ENCODE peak calls at places on chromosomes 11 and 22, in seven cellular contexts. One of them, this sample, is unnamed.

GRCh38 chr11:79078999-79079398 is 361.8 kb downstream of the TENM4 start:
- DNase-seq in lower lobe of right lung: no peak
- DNase-seq in left ventricle myocardium inferior: peak; percentile 23
- DNase-seq in coronary artery: no peak
- DNase-seq in thyroid gland: no peak
- DNase-seq in CD8-positive, alpha-beta T cell: no peak
- DNase-seq in left lung: no peak
- DNase-seq in this sample: no peak

GRCh38 chr11:83033972-83034672 is 37.6 kb downstream of the RAB30 start:
- DNase-seq in thyroid gland: peak; percentile 54
- DNase-seq in lower lobe of right lung: no peak
- DNase-seq in coronary artery: no peak
- DNase-seq in left lung: no peak
- DNase-seq in CD8-positive, alpha-beta T cell: no peak
- DNase-seq in left ventricle myocardium inferior: peak; percentile 38
- DNase-seq in this sample: no peak

GRCh38 chr11:65419773-65420481 is 2.7 kb upstream of the NEAT1 start:
- DNase-seq in lower lobe of right lung: peak; percentile 95
- DNase-seq in coronary artery: peak; percentile 98
- DNase-seq in CD8-positive, alpha-beta T cell: peak; percentile 57
- DNase-seq in thyroid gland: peak; percentile 98
- DNase-seq in left lung: peak; percentile 95
- DNase-seq in left ventricle myocardium inferior: peak; percentile 94
- DNase-seq in this sample: no peak

GRCh38 chr11:61946894-61947293 is 3.3 kb upstream of the BEST1 start:
- DNase-seq in lower lobe of right lung: no peak
- DNase-seq in CD8-positive, alpha-beta T cell: no peak
- DNase-seq in left ventricle myocardium inferior: no peak
- DNase-seq in left lung: no peak
- DNase-seq in thyroid gland: no peak
- DNase-seq in coronary artery: no peak
- DNase-seq in this sample: no peak

GRCh38 chr11:116881153-116881552 is 43.7 kb upstream of the APOA1 start:
- DNase-seq in coronary artery: no peak
- DNase-seq in CD8-positive, alpha-beta T cell: no peak
- DNase-seq in lower lobe of right lung: no peak
- DNase-seq in left lung: no peak
- DNase-seq in thyroid gland: no peak
- DNase-seq in left ventricle myocardium inferior: no peak
- DNase-seq in this sample: no peak

GRCh38 chr11:23021287-23021863 is 161.1 kb upstream of the CCDC179 start:
- DNase-seq in lower lobe of right lung: no peak
- DNase-seq in CD8-positive, alpha-beta T cell: no peak
- DNase-seq in coronary artery: no peak
- DNase-seq in left ventricle myocardium inferior: no peak
- DNase-seq in left lung: no peak
- DNase-seq in thyroid gland: peak; percentile 4
- DNase-seq in this sample: no peak

GRCh38 chr22:24816841-24817240 is 10.8 kb downstream of the SGSM1 start:
- DNase-seq in thyroid gland: no peak
- DNase-seq in coronary artery: no peak
- DNase-seq in CD8-positive, alpha-beta T cell: no peak
- DNase-seq in left ventricle myocardium inferior: no peak
- DNase-seq in lower lobe of right lung: no peak
- DNase-seq in left lung: no peak
- DNase-seq in this sample: no peak

GRCh38 chr11:97461044-97461880 is 1071.4 kb downstream of the JRKL start:
- DNase-seq in CD8-positive, alpha-beta T cell: no peak
- DNase-seq in left ventricle myocardium inferior: no peak
- DNase-seq in coronary artery: peak; percentile 53
- DNase-seq in thyroid gland: no peak
- DNase-seq in lower lobe of right lung: no peak
- DNase-seq in left lung: no peak
- DNase-seq in this sample: peak; percentile 79

GRCh38 chr22:47622541-47622940 is 860.1 kb downstream of the TBC1D22A start:
- DNase-seq in thyroid gland: no peak
- DNase-seq in CD8-positive, alpha-beta T cell: no peak
- DNase-seq in left lung: no peak
- DNase-seq in left ventricle myocardium inferior: no peak
- DNase-seq in lower lobe of right lung: no peak
- DNase-seq in coronary artery: no peak
- DNase-seq in this sample: no peak

GRCh38 chr11:88406871-88407270 is 69.3 kb upstream of the CTSC start:
- DNase-seq in thyroid gland: no peak
- DNase-seq in coronary artery: no peak
- DNase-seq in left lung: no peak
- DNase-seq in CD8-positive, alpha-beta T cell: no peak
- DNase-seq in left ventricle myocardium inferior: no peak
- DNase-seq in lower lobe of right lung: no peak
- DNase-seq in this sample: no peak

GRCh38 chr11:130435671-130436070 is 7.3 kb upstream of the ADAMTS8 start:
- DNase-seq in coronary artery: no peak
- DNase-seq in left ventricle myocardium inferior: no peak
- DNase-seq in left lung: no peak
- DNase-seq in thyroid gland: peak; percentile 39
- DNase-seq in CD8-positive, alpha-beta T cell: no peak
- DNase-seq in lower lobe of right lung: no peak
- DNase-seq in this sample: no peak

GRCh38 chr11:70573701-70574151 is 175.4 kb downstream of the CTTN start:
- DNase-seq in left lung: no peak
- DNase-seq in coronary artery: no peak
- DNase-seq in thyroid gland: no peak
- DNase-seq in lower lobe of right lung: peak; percentile 39
- DNase-seq in left ventricle myocardium inferior: no peak
- DNase-seq in CD8-positive, alpha-beta T cell: no peak
- DNase-seq in this sample: peak; percentile 84

GRCh38 chr11:27563201-27563600 is 56.6 kb upstream of the LIN7C start:
- DNase-seq in CD8-positive, alpha-beta T cell: no peak
- DNase-seq in thyroid gland: no peak
- DNase-seq in coronary artery: no peak
- DNase-seq in left ventricle myocardium inferior: no peak
- DNase-seq in left lung: no peak
- DNase-seq in lower lobe of right lung: no peak
- DNase-seq in this sample: no peak

GRCh38 chr11:12287374-12288211 is 89.8 kb upstream of the PARVA start:
- DNase-seq in coronary artery: peak; percentile 96
- DNase-seq in lower lobe of right lung: no peak
- DNase-seq in thyroid gland: no peak
- DNase-seq in CD8-positive, alpha-beta T cell: no peak
- DNase-seq in left lung: peak; percentile 59
- DNase-seq in left ventricle myocardium inferior: no peak
- DNase-seq in this sample: peak; percentile 96

GRCh38 chr11:12290477-12290922 is 86.9 kb upstream of the PARVA start:
- DNase-seq in left lung: no peak
- DNase-seq in CD8-positive, alpha-beta T cell: no peak
- DNase-seq in thyroid gland: no peak
- DNase-seq in left ventricle myocardium inferior: no peak
- DNase-seq in coronary artery: no peak
- DNase-seq in lower lobe of right lung: no peak
- DNase-seq in this sample: no peak

GRCh38 chr11:12288212-12288933 is 89.0 kb upstream of the PARVA start:
- DNase-seq in coronary artery: peak; percentile 88
- DNase-seq in lower lobe of right lung: peak; percentile 71
- DNase-seq in left lung: peak; percentile 80
- DNase-seq in left ventricle myocardium inferior: peak; percentile 75
- DNase-seq in thyroid gland: peak; percentile 53
- DNase-seq in CD8-positive, alpha-beta T cell: peak; percentile 41
- DNase-seq in this sample: no peak

GRCh38 chr11:12289667-12290476 is 87.5 kb upstream of the PARVA start:
- DNase-seq in lower lobe of right lung: no peak
- DNase-seq in coronary artery: no peak
- DNase-seq in thyroid gland: no peak
- DNase-seq in left lung: no peak
- DNase-seq in CD8-positive, alpha-beta T cell: no peak
- DNase-seq in left ventricle myocardium inferior: no peak
- DNase-seq in this sample: no peak

DNA sequence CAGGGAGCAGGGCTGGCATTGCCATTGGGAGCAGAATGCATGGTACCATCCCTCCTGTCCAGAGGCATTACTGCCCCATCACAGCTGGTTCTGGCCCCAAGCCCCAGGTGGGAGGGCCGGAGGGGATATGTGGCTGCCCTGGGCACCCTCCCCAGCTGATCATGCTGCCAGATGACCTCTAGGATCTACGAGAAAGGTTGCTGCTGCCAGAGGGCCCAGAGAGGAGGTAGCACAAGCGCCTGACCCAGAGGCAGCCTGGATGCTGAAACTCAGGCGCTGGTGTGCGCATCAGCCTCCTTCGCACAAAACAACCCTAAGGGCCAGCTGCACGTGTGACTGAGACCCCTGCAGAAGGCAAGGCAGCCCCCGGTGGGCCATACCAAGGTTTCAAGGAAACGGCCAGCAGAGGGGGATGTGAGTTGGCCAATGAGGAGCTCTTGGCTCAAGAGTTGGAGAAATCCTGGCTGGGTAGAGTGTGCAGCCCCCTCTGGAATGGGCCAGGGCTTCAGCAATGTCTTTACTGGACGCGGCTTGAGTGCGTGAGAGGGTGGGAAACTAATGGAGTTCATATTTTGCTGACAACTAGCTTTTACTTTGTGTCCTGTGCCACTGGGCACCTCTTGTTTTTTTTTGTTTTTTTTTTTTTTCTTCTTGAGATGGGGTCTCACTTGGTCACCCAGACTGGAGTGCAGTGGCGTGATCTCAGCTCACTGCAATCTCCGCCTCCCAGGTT is 88.3 kb upstream of the PARVA start:
- DNase-seq in coronary artery: no peak
- DNase-seq in left ventricle myocardium inferior: no peak
- DNase-seq in thyroid gland: no peak
- DNase-seq in CD8-positive, alpha-beta T cell: no peak
- DNase-seq in left lung: no peak
- DNase-seq in lower lobe of right lung: no peak
- DNase-seq in this sample: no peak
- TF ChIP-seq CTCF in coronary artery: no peak
- TF ChIP-seq CTCF in left ventricle myocardium inferior: no peak
- TF ChIP-seq CTCF in thyroid gland: no peak
- TF ChIP-seq CTCF in CD8-positive, alpha-beta T cell: peak; percentile 14
- TF ChIP-seq CTCF in left lung: no peak
- TF ChIP-seq CTCF in lower lobe of right lung: no peak
- TF ChIP-seq CTCF in this sample: peak; percentile 56

GRCh38 chr11:400241-400729 is 6.3 kb downstream of the PKP3 start:
- DNase-seq in CD8-positive, alpha-beta T cell: no peak
- DNase-seq in lower lobe of right lung: peak; percentile 24
- DNase-seq in left ventricle myocardium inferior: no peak
- DNase-seq in left lung: no peak
- DNase-seq in thyroid gland: no peak
- DNase-seq in coronary artery: no peak
- DNase-seq in this sample: no peak

GRCh38 chr11:396948-397548 is 3.0 kb downstream of the PKP3 start:
- DNase-seq in CD8-positive, alpha-beta T cell: no peak
- DNase-seq in lower lobe of right lung: peak; percentile 58
- DNase-seq in left ventricle myocardium inferior: peak; percentile 71
- DNase-seq in left lung: peak; percentile 61
- DNase-seq in thyroid gland: no peak
- DNase-seq in coronary artery: no peak
- DNase-seq in this sample: no peak

GRCh38 chr11:396511-396947 is 2.5 kb downstream of the PKP3 start:
- DNase-seq in left ventricle myocardium inferior: no peak
- DNase-seq in thyroid gland: no peak
- DNase-seq in coronary artery: no peak
- DNase-seq in CD8-positive, alpha-beta T cell: no peak
- DNase-seq in left lung: no peak
- DNase-seq in lower lobe of right lung: peak; percentile 47
- DNase-seq in this sample: no peak

GRCh38 chr11:398826-399225 is 4.8 kb downstream of the PKP3 start:
- DNase-seq in lower lobe of right lung: no peak
- DNase-seq in left lung: no peak
- DNase-seq in CD8-positive, alpha-beta T cell: no peak
- DNase-seq in left ventricle myocardium inferior: no peak
- DNase-seq in thyroid gland: no peak
- DNase-seq in coronary artery: no peak
- DNase-seq in this sample: no peak

DNA sequence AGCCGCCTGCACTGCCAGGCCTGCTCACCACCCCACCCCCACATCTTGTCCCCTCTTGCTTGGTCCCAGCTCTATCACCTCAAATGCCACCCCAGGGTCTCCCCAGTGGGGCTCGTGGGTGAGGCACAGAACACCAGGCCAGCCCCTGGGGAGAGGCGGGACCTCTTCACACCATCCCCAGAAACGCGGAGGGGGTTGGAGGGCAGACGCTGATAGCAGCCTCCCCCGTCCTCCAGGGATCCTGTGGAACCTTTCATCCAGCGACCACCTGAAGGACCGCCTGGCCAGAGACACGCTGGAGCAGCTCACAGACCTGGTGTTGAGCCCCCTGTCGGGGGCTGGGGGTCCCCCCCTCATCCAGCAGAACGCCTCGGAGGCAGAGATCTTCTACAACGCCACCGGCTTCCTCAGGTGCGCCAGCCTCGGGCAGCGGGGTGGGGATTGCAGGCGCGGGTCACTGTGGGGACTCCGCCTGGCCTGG is 5.8 kb downstream of the PKP3 start:
- DNase-seq in lower lobe of right lung: no peak
- DNase-seq in left lung: no peak
- DNase-seq in coronary artery: no peak
- DNase-seq in CD8-positive, alpha-beta T cell: no peak
- DNase-seq in thyroid gland: no peak
- DNase-seq in left ventricle myocardium inferior: no peak
- DNase-seq in this sample: no peak
- TF ChIP-seq CTCF in lower lobe of right lung: no peak
- TF ChIP-seq CTCF in left lung: no peak
- TF ChIP-seq CTCF in coronary artery: no peak
- TF ChIP-seq CTCF in CD8-positive, alpha-beta T cell: no peak
- TF ChIP-seq CTCF in thyroid gland: no peak
- TF ChIP-seq CTCF in left ventricle myocardium inferior: no peak
- TF ChIP-seq CTCF in this sample: no peak

DNA sequence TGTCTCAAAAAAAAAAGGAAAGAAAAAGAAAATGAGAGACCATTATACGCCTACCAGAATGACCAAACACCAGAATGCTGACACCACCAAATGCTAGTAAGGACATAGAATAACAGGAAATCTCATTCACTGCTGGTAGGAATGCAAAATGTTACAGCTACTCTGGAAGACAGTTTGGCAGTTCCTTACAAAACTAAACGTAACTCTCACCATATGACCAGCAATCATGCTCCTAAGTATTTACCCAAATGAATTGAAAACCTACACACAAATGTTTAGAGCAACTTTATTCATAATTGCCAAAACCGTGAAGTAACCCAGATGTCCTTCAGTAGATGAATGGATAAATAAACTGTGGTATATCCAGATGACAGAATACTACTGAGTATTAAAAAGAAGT is 7.2 kb downstream of the CHKA start:
- DNase-seq in lower lobe of right lung: no peak
- DNase-seq in coronary artery: no peak
- DNase-seq in CD8-positive, alpha-beta T cell: no peak
- DNase-seq in left ventricle myocardium inferior: no peak
- DNase-seq in thyroid gland: no peak
- DNase-seq in left lung: no peak
- DNase-seq in this sample: no peak
- TF ChIP-seq CTCF in lower lobe of right lung: no peak
- TF ChIP-seq CTCF in coronary artery: no peak
- TF ChIP-seq CTCF in CD8-positive, alpha-beta T cell: no peak
- TF ChIP-seq CTCF in left ventricle myocardium inferior: no peak
- TF ChIP-seq CTCF in thyroid gland: no peak
- TF ChIP-seq CTCF in left lung: no peak
- TF ChIP-seq CTCF in this sample: peak; percentile 70

DNA sequence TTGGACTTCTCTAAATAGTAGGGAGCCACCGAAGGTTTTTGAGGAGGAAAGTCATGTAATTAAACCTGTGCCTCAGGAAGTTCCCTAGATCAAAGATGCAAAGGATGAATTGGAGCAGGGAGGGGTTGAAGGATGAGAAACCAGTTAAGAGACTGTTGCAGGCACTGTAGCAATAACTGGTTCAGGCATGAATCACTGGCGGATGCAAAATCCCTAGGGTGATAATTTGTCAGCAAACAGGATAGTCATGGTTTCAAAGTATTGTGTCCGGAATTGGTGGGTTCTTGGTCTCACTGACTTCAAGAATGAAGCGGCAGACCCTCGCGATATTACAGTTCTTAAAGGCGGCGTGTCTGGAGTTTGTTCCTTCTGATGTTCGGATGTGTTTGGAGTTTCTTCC is 19.9 kb downstream of the TRIOBP start:
- DNase-seq in left lung: no peak
- DNase-seq in thyroid gland: no peak
- DNase-seq in coronary artery: no peak
- DNase-seq in lower lobe of right lung: no peak
- DNase-seq in CD8-positive, alpha-beta T cell: no peak
- DNase-seq in left ventricle myocardium inferior: no peak
- DNase-seq in this sample: no peak
- TF ChIP-seq CTCF in left lung: no peak
- TF ChIP-seq CTCF in thyroid gland: no peak
- TF ChIP-seq CTCF in coronary artery: no peak
- TF ChIP-seq CTCF in lower lobe of right lung: no peak
- TF ChIP-seq CTCF in CD8-positive, alpha-beta T cell: no peak
- TF ChIP-seq CTCF in left ventricle myocardium inferior: no peak
- TF ChIP-seq CTCF in this sample: no peak